ENCODE peak calls at places on chromosomes 5 and 9, in four cellular contexts. N is uterus, E is heart left ventricle, J is body of pancreas. T is an unnamed sample.

GRCh38 chr5:142426676-142427364 is 102.0 kb upstream of the SPRY4 start:
- DNase-seq in N (no peak), J (no peak), E (peak; percentile 35), T (no peak)

GRCh38 chr5:127814225-127814973 is 111.2 kb downstream of the CCDC192 start:
- DNase-seq in J (no peak), E (no peak), N (no peak), T (no peak)

GRCh38 chr5:6708814-6709213 is 4.4 kb upstream of the TENT4A start:
- DNase-seq in J (no peak), N (no peak), E (peak; percentile 58), T (no peak)

GRCh38 chr5:167899490-167899889 is 392.0 kb upstream of the WWC1 start:
- DNase-seq in N (no peak), J (no peak), E (no peak), T (no peak)

GRCh38 chr9:130919559-130920145 is 19.4 kb downstream of the FIBCD1 start:
- DNase-seq in J (no peak), N (no peak), E (no peak), T (no peak)

GRCh38 chr9:101671567-101671966 is 66.9 kb downstream of the GRIN3A start:
- DNase-seq in E (no peak), J (no peak), N (no peak), T (no peak)

GRCh38 chr5:43038523-43038989 is 1.6 kb downstream of the ANXA2R start:
- DNase-seq in E (no peak), J (no peak), N (no peak), T (no peak)

GRCh38 chr5:145245354-145245753 is 589.8 kb downstream of the PRELID2 start:
- DNase-seq in J (no peak), N (no peak), E (no peak), T (no peak)

GRCh38 chr5:123512631-123513461 is 869 bp downstream of the CSNK1G3 start:
- DNase-seq in E (peak; percentile 24), J (peak; percentile 42), N (peak; percentile 35), T (no peak)

GRCh38 chr5:57600321-57600720 is 117.7 kb upstream of the ACTBL2 start:
- DNase-seq in N (no peak), E (no peak), J (no peak), T (no peak)

GRCh38 chr9:76255781-76256455 is 138.3 kb downstream of the RFK start:
- DNase-seq in E (peak; percentile 69), J (no peak), N (peak; percentile 72), T (peak; percentile 79)

GRCh38 chr9:107153336-107153735 is 129.7 kb upstream of the RAD23B start:
- DNase-seq in J (no peak), E (no peak), N (no peak), T (no peak)

GRCh38 chr5:128920345-128921215 is 44.7 kb upstream of the SLC27A6 start:
- DNase-seq in E (peak; percentile 40), J (no peak), N (no peak), T (no peak)

GRCh38 chr5:159412284-159413046 is 82.2 kb upstream of the IL12B start:
- DNase-seq in E (no peak), N (no peak), J (no peak), T (no peak)

GRCh38 chr9:37927611-37928551 is 24.0 kb upstream of the SLC25A51 start:
- DNase-seq in N (no peak), J (no peak), E (no peak), T (no peak)

GRCh38 chr5:72347801-72348305 is 27.7 kb downstream of the PTCD2 start:
- DNase-seq in J (no peak), E (no peak), N (no peak), T (no peak)

GRCh38 chr9:119588874-119589560 is 219.8 kb upstream of the BRINP1 start:
- DNase-seq in N (no peak), E (no peak), J (no peak), T (no peak)

GRCh38 chr5:122040903-122041302 is 37.2 kb downstream of the LOX start:
- DNase-seq in J (no peak), N (no peak), E (no peak), T (no peak)

GRCh38 chr5:95959964-95960801 is 1.5 kb downstream of the ELL2 start:
- DNase-seq in J (peak; percentile 38), E (peak; percentile 28), N (no peak), T (no peak)

GRCh38 chr9:115164511-115164974 is 46.6 kb upstream of the TNC start:
- DNase-seq in E (no peak), N (no peak), J (peak; percentile 13), T (peak; percentile 50)

GRCh38 chr5:96509721-96510383 is 76.8 kb upstream of the PCSK1 start:
- DNase-seq in E (no peak), N (no peak), J (no peak), T (no peak)

GRCh38 chr5:172835246-172836030 is 1.4 kb downstream of the ERGIC1 start:
- DNase-seq in E (no peak), N (no peak), J (no peak), T (no peak)

GRCh38 chr5:35252963-35253362 is 22.7 kb upstream of the PRLR start:
- DNase-seq in E (no peak), J (no peak), N (no peak), T (no peak)

GRCh38 chr5:1666812-1667588 is 132.6 kb downstream of the MRPL36 start:
- DNase-seq in J (peak; percentile 57), E (no peak), N (no peak), T (peak; percentile 21)

GRCh38 chr5:16871746-16872339 is 64.2 kb downstream of the MYO10 start:
- DNase-seq in J (no peak), E (no peak), N (no peak), T (no peak)

GRCh38 chr9:69945671-69946141 is 97.9 kb upstream of the MAMDC2 start:
- DNase-seq in N (no peak), J (peak; percentile 13), E (peak; percentile 41), T (no peak)

GRCh38 chr5:145825751-145826180 is 9.4 kb downstream of the PRELID2 start:
- DNase-seq in E (no peak), J (no peak), N (no peak), T (no peak)

GRCh38 chr9:131491001-131491710 is 11.6 kb upstream of the POMT1 start:
- DNase-seq in E (no peak), N (no peak), J (no peak), T (no peak)

GRCh38 chr5:132739232-132739631 is 1.9 kb upstream of the KIF3A start:
- DNase-seq in J (no peak), N (no peak), E (no peak), T (no peak)

GRCh38 chr5:128144491-128144890 is 60.9 kb downstream of the SLC12A2 start:
- DNase-seq in E (no peak), N (no peak), J (no peak), T (no peak)

GRCh38 chr9:33375238-33375840 is 27.0 kb downstream of the AQP7 start:
- DNase-seq in J (no peak), E (no peak), N (no peak), T (no peak)

GRCh38 chr9:119369670-119370366 is 583 bp upstream of the BRINP1 start:
- DNase-seq in J (no peak), E (no peak), N (no peak), T (no peak)

GRCh38 chr9:14989811-14990210 is 79.6 kb upstream of the FREM1 start:
- DNase-seq in J (no peak), E (no peak), N (no peak), T (no peak)

GRCh38 chr5:161686881-161687280 is 1.4 kb downstream of the GABRA6 start:
- DNase-seq in E (no peak), N (no peak), J (no peak), T (no peak)

GRCh38 chr5:143890475-143890874 is 78.5 kb downstream of the HMHB1 start:
- DNase-seq in J (no peak), N (no peak), E (no peak), T (no peak)

GRCh38 chr9:23006127-23006526 is 559.5 kb downstream of the DMRTA1 start:
- DNase-seq in J (no peak), E (no peak), N (no peak), T (no peak)

GRCh38 chr5:54990751-54991349 is 5.5 kb upstream of the ESM1 start:
- DNase-seq in J (no peak), N (no peak), E (no peak), T (no peak)

GRCh38 chr9:2481216-2481615 is 140.4 kb upstream of the VLDLR start:
- DNase-seq in E (no peak), N (no peak), J (no peak), T (no peak)

GRCh38 chr9:2478421-2478820 is 143.2 kb upstream of the VLDLR start:
- DNase-seq in N (no peak), J (no peak), E (no peak), T (no peak)

GRCh38 chr9:2480255-2480837 is 141.2 kb upstream of the VLDLR start:
- DNase-seq in J (no peak), E (no peak), N (no peak), T (no peak)

GRCh38 chr9:2477755-2478154 is 143.8 kb upstream of the VLDLR start:
- DNase-seq in E (no peak), N (no peak), J (no peak), T (no peak)

GRCh38 chr9:2479056-2479565 is 142.5 kb upstream of the VLDLR start:
- DNase-seq in E (no peak), N (no peak), J (no peak), T (no peak)
- H3K27me3 ChIP-seq in E (no peaks in the 10 kb centered on the region), N (no peaks in the 10 kb centered on the region), J (no peaks in the 10 kb centered on the region), T (no peaks in the 10 kb centered on the region)

GRCh38 chr9:8514760-8515159 is 715.2 kb upstream of the DMAC1 start:
- DNase-seq in E (no peak), J (no peak), N (no peak), T (no peak)
- TF ChIP-seq CTCF in E (no peak), J (no peak), N (no peak), T (no peak)

DNA sequence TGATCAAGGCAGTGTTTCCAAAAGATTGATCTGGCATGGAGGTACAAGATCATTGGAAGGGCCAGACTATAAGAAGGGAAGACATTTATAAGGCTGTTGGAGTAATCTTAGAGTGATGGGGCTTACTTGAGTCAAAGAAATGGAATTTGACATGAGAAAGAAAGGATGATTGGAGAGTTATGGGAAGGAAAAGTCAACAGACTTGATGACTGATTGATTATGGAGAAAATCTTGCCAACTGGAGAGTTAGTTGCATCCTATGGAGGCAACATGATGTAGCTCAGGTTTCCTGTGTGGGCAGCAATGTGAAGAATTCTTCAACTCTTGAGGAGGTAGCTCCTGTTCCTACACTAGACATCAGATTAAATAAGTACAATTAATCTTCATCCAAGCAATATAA is 10.9 kb upstream of the MAST4 start:
- DNase-seq in N (no peak), J (no peak), E (no peak), T (no peak)
- H3K27me3 ChIP-seq in N (no peaks in the 10 kb centered on the region), J (no peaks in the 10 kb centered on the region), E (no peaks in the 10 kb centered on the region), T (no peaks in the 10 kb centered on the region)

DNA sequence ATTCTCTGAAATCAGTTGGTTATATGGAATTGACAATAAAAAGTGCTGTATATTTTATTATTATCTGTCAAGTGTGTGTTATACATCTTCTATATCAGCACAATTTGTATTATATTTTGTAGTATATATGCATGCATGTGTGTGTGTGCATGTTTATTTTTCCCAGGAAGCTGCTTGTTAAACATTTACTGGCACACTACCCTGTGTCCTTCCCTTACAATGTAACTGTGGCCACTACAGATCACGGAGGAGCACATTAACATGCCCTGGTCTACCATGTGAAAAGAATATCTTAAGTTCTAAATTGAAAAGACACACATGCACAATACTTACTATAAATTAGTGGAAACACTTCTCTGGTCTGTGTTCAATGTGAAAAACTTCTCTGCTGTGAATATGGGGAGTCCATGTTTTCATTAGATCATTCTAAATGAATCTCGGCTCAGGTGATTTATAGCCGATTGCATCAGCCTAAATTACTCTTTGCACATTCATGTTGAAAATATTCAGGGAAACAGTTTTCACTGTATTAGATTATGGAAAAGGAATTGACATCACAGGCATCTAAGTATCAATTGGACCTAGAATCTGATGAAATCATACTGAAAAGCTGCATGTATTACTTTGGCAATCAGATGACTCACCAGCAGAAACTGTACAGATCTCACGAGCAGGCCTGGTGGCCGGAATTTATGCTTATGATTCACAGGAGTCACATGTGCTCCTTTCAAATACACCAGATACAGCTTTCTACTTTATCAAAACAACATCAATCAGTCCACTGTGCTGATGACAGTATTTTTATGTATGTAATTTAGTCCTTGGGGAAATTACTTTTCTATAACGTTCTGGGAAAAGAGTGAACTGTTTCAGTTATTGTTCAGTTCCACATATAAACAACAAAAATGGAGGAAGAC is 39.4 kb downstream of the LURAP1L start:
- DNase-seq in E (peak; percentile 47), J (peak; percentile 67), N (peak; percentile 41), T (peak; percentile 44)
- TF ChIP-seq CTCF in E (no peak), J (peak; percentile 12), N (peak; percentile 14), T (no peak)

T was measured in breast epithelium.